ENCODE peak calls at places on chromosomes 1 and 21, in eight cellular contexts. Y is left lung, H is mucosa of descending colon, I is K562, S is astrocyte, G is psoas muscle, Z is BJ, E is IMR-90. W is an unnamed sample. For H3K36me3, the result is how much of the 10 kb centered on the place peaks cover.

GRCh38 chr1:182855886-182856285 is 16.7 kb downstream of the DHX9 start:
- DNase-seq in S (no peak), I (no peak), Z (peak), E (no peak), Y (no peak), G (no peak), H (no peak), W (no peak)

GRCh38 chr1:18481921-18482701 is 1.4 kb downstream of the KLHDC7A start:
- DNase-seq in H (no peak), E (no peak), Z (no peak), Y (peak), S (no peak), I (no peak), G (no peak), W (no peak)

GRCh38 chr1:74933500-74933899 is 200.5 kb downstream of the TYW3 start:
- DNase-seq in G (no peak), E (no peak), Y (no peak), H (no peak), Z (no peak), S (no peak), I (no peak), W (no peak)

GRCh38 chr1:209743145-209743482 is 12.7 kb upstream of the TRAF3IP3 start:
- DNase-seq in S (peak), Y (no peak), G (peak), Z (no peak), I (no peak), E (peak), H (no peak), W (no peak)

GRCh38 chr1:11320153-11320936 is 47.3 kb downstream of the UBIAD1 start:
- DNase-seq in H (no peak), S (no peak), G (no peak), I (peak), Y (no peak), Z (no peak), E (no peak), W (no peak)

GRCh38 chr1:170674986-170675385 is 11.1 kb downstream of the PRRX1 start:
- DNase-seq in I (no peak), G (no peak), H (no peak), Y (no peak), E (no peak), S (no peak), Z (no peak), W (no peak)

GRCh38 chr1:89725016-89725380 is 92.1 kb downstream of the LRRC8C start:
- DNase-seq in H (no peak), G (no peak), E (peak), Z (peak), I (no peak), S (peak), Y (no peak), W (no peak)

GRCh38 chr21:37565530-37566223 is 199.1 kb downstream of the DYRK1A start:
- DNase-seq in I (no peak), E (peak), Y (no peak), Z (peak), H (no peak), G (no peak), S (peak), W (no peak)

GRCh38 chr1:226912587-226913176 is 27.4 kb upstream of the COQ8A start:
- DNase-seq in G (peak), H (peak), Z (no peak), S (no peak), E (peak), I (peak), Y (peak), W (peak)

GRCh38 chr1:36650200-36651065 is 167.7 kb upstream of the CSF3R start:
- DNase-seq in E (peak), S (peak), I (peak), Z (no peak), Y (no peak), H (peak), G (peak), W (no peak)

GRCh38 chr1:150110066-150110465 is 39.6 kb upstream of the PLEKHO1 start:
- DNase-seq in E (no peak), G (no peak), Z (no peak), H (no peak), S (no peak), I (no peak), Y (no peak), W (no peak)

GRCh38 chr1:8661185-8662110 is 156.0 kb downstream of the RERE start:
- DNase-seq in I (no peak), G (no peak), E (peak), Z (peak), S (peak), H (no peak), Y (no peak), W (no peak)

GRCh38 chr1:23577056-23577985 is 18.0 kb upstream of the ID3 start:
- DNase-seq in H (no peak), I (peak), S (peak), E (peak), G (no peak), Z (peak), Y (no peak), W (no peak)

GRCh38 chr1:61053281-61053711 is 29.1 kb upstream of the NFIA start:
- DNase-seq in Y (no peak), S (no peak), H (no peak), E (no peak), I (no peak), Z (no peak), G (no peak), W (no peak)

GRCh38 chr1:205179842-205180241 is 31.7 kb downstream of the DSTYK start:
- DNase-seq in E (peak), I (no peak), Z (no peak), S (no peak), Y (no peak), H (no peak), G (no peak), W (no peak)

GRCh38 chr1:24803220-24803619 is 58.0 kb downstream of the CLIC4 start:
- DNase-seq in I (no peak), Y (no peak), G (no peak), H (no peak), S (no peak), Z (no peak), E (no peak), W (no peak)

GRCh38 chr1:71080178-71080781 is 555 bp downstream of the ZRANB2 start:
- DNase-seq in Y (no peak), I (peak), H (no peak), S (no peak), G (no peak), Z (no peak), E (peak), W (peak)

GRCh38 chr1:221669441-221669840 is 72.4 kb downstream of the DUSP10 start:
- DNase-seq in E (peak), G (no peak), H (no peak), Y (no peak), I (no peak), Z (no peak), S (no peak), W (no peak)

GRCh38 chr1:156551066-156551643 is 21.2 kb downstream of the IQGAP3 start:
- DNase-seq in Y (no peak), H (no peak), E (no peak), Z (no peak), G (no peak), I (no peak), S (no peak), W (no peak)

GRCh38 chr1:156549390-156549789 is 23.0 kb downstream of the IQGAP3 start:
- DNase-seq in G (no peak), Y (no peak), S (no peak), H (no peak), E (no peak), I (no peak), Z (no peak), W (no peak)

GRCh38 chr1:156549831-156550230 is 22.5 kb downstream of the IQGAP3 start:
- DNase-seq in Y (no peak), E (no peak), Z (no peak), I (no peak), H (no peak), G (no peak), S (no peak), W (no peak)

GRCh38 chr1:156551866-156552265 is 20.5 kb downstream of the IQGAP3 start:
- DNase-seq in Z (no peak), I (no peak), E (peak), Y (no peak), H (no peak), G (no peak), S (no peak), W (no peak)

GRCh38 chr1:156550346-156550745 is 22.0 kb downstream of the IQGAP3 start:
- DNase-seq in E (no peak), Z (no peak), Y (no peak), I (no peak), S (no peak), H (no peak), G (no peak), W (no peak)
- H3K36me3 ChIP-seq in E (under half), Z (under half), Y (under half), I (under half), S (under half), H (under half), G (under half), W (under half)

GRCh38 chr1:163165119-163165518 is 37.6 kb downstream of the RGS5 start:
- DNase-seq in Y (no peak), E (no peak), S (no peak), I (no peak), Z (no peak), G (no peak), H (no peak), W (no peak)
- H3K36me3 ChIP-seq in Y (under half), E (under half), S (under half), I (under half), Z (under half), G (under half), H (under half), W (under half)

DNA sequence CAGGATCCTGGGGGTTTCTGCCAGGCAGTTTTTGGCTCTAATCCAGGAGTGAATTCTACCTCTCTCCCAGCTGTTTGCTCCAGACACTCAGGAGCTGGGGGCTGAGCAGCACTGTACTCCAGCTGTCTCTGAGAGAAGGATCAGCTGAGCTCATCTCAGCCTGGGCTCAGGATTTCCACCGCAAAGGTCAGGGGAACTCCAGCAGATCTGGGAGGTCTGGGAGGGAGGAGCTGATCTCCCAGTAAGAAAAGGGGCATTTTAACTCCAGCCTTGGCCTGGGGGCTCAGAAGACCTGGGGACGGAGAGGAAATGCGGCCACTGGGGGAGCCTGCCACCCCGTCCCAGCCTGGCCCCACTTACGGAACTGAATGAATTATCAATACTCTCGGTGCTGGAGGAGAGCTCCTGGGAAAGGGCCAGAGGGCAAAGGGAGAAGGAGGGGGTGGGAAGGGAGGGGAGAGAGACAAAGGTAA is 17.3 kb downstream of the PI4KB start:
- DNase-seq in S (peak), E (peak), G (no peak), H (no peak), Y (no peak), I (no peak), Z (no peak), W (no peak)
- H3K36me3 ChIP-seq in S (under half), E (under half), G (half or more), H (under half), Y (half or more), I (half or more), Z (under half), W (half or more)

DNA sequence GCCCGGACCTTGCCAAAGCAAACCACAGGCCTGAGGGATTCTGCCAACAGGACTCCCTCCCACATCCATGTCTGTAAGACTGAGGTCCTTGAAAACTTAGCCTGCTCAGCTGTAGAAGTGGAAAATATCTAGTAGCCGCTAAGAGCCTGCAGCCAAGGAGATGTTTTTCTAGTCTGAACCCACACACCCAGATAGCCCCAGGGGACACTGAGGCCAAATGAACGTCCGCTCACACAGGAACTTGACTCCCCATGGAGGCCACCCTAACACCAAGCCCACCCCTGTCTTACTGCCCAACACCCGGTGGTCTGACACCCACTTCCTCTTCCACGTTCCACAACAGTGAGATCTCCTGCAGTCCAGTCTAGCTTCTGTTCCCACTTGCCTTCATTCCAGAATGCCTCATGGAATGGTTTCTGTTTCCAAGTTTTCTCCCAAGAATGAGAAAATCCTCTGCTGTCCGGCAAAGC is 174.8 kb downstream of the PLPP3 start:
- DNase-seq in S (peak), G (peak), Y (no peak), Z (no peak), H (no peak), E (no peak), I (no peak), W (no peak)
- H3K36me3 ChIP-seq in S (under half), G (under half), Y (under half), Z (under half), H (under half), E (under half), I (under half), W (under half)

DNA sequence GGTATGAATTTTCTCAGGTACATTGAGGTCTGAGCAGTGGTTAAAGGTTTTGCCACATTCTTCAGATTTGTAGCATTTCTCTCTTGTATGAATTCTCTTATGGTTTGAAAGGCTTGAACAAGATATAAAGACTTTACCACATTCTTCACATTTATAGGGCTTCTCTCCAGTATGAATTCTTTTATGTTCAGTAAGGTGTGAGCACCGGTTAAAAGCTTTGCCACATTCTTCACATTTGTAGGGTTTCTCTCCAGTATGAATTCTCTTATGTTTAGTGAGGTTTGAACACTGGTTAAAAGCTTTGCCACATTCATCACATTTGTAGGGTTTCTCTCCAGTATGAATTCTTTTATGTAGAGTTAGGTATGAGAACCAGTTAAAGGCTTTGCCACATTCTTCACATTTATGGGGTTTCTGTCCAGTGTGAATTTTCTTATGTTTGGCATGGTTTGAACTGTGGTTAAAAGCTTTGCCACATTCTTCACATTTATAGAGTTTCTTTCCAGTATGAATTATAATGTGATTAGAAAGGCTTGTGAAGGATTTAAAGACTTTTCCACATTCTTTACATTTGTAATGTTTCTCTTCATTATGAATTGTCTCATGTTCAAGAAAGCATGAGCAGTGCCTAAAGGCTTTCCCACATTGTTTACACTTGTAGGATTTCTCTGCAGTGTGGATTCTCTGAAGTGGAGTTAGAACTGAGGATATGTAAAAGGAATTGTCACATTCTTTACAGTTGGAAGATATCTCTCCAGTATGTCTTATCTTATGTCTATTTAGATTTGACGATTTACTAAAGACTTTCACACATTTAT is 18.4 kb upstream of the ZNF124 start:
- DNase-seq in S (no peak), I (no peak), E (no peak), Z (no peak), H (no peak), Y (no peak), G (no peak), W (no peak)
- H3K36me3 ChIP-seq in S (under half), I (under half), E (under half), Z (under half), H (under half), Y (half or more), G (under half), W (under half)

GRCh38 chr1:119772298-119772697 is 3.6 kb upstream of the HMGCS2 start:
- DNase-seq in Z (no peak), H (no peak), S (no peak), E (no peak), G (no peak), Y (no peak), I (no peak), W (no peak)
- H3K36me3 ChIP-seq in Z (under half), H (under half), S (under half), E (under half), G (under half), Y (under half), I (under half), W (under half)

GRCh38 chr1:15942661-15943514 is 33.0 kb downstream of the ZBTB17 start:
- DNase-seq in I (no peak), Z (no peak), S (no peak), H (no peak), E (no peak), G (no peak), Y (no peak), W (no peak)
- H3K36me3 ChIP-seq in I (half or more), Z (under half), S (under half), H (under half), E (half or more), G (half or more), Y (half or more), W (half or more)

DNA sequence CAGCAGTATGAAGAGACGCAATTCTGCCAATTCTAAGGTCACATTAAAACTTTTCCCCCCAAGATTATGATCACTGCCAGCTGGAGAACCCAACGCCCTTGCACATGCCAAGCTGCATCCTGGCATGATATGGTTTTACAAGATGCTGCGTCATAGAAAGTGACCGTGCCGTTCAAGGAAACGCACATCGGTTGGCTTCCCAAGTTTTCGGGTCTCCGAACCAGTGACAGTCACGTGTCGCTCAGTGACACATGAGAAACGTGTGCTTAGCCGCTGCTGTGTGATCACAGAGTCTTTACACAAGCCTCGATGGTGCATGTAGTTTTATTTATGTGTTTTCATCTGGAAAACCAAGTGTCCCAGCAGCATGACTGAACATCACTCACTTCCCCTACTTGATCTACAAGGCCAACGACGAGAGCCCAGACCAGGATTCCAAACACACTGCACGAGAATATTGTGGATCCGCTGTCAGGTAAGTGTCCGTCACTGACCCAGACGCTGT is 7.4 kb downstream of the SMIM1 start:
- DNase-seq in Y (no peak), H (no peak), Z (no peak), G (no peak), E (no peak), S (no peak), I (no peak), W (no peak)
- H3K36me3 ChIP-seq in Y (half or more), H (under half), Z (under half), G (half or more), E (under half), S (under half), I (half or more), W (half or more)

GRCh38 chr1:54037476-54037875 is 15.5 kb downstream of the TMEM59 start:
- DNase-seq in S (peak), H (no peak), E (peak), Y (no peak), G (no peak), I (no peak), Z (no peak), W (no peak)
- H3K36me3 ChIP-seq in S (under half), H (under half), E (under half), Y (half or more), G (half or more), I (half or more), Z (under half), W (half or more)